ENCODE peak calls at places on chromosomes 2 and 18, in eight cellular contexts. G, V, Z, C, R, W, X and B are unnamed samples.

GRCh38 chr2:24015562-24016375 is 5.9 kb downstream of the MFSD2B start:
- DNase-seq in X (no peak), W (no peak), C (no peak), V (no peak), G (no peak), Z (no peak), R (no peak), B (no peak)

GRCh38 chr2:230134496-230135073 is 65.9 kb upstream of the SLC16A14 start:
- DNase-seq in C (no peak), X (no peak), R (no peak), G (no peak), Z (no peak), V (no peak), W (no peak), B (no peak)

GRCh38 chr2:221255862-221256261 is 316.2 kb downstream of the EPHA4 start:
- DNase-seq in C (no peak), W (no peak), R (no peak), G (no peak), V (no peak), Z (peak), X (no peak), B (no peak)

GRCh38 chr2:120395686-120396518 is 50.0 kb downstream of the INHBB start:
- DNase-seq in W (no peak), G (no peak), Z (no peak), X (no peak), C (no peak), R (no peak), V (peak), B (peak)

GRCh38 chr2:216034065-216034464 is 20.7 kb upstream of the MREG start:
- DNase-seq in Z (peak), V (peak), W (peak), R (peak), X (peak), G (peak), C (peak), B (peak)

GRCh38 chr2:33108483-33109443 is 162.0 kb downstream of the LTBP1 start:
- DNase-seq in X (no peak), Z (no peak), V (no peak), W (no peak), C (no peak), R (no peak), G (no peak), B (no peak)

GRCh38 chr18:55141318-55141717 is 182.1 kb upstream of the CCDC68 start:
- DNase-seq in X (no peak), C (no peak), R (no peak), V (no peak), W (no peak), Z (no peak), G (no peak), B (no peak)

GRCh38 chr18:72995558-72995957 is 127.8 kb upstream of the NETO1 start:
- DNase-seq in W (no peak), C (no peak), V (no peak), X (no peak), G (no peak), R (no peak), Z (no peak), B (no peak)

GRCh38 chr18:41906528-41907256 is 48.3 kb upstream of the PIK3C3 start:
- DNase-seq in Z (no peak), G (no peak), R (peak), X (peak), W (peak), C (no peak), V (no peak), B (no peak)

GRCh38 chr2:61469424-61470121 is 1.3 kb downstream of the USP34 start:
- DNase-seq in V (no peak), G (no peak), X (no peak), R (no peak), W (no peak), C (no peak), Z (no peak), B (no peak)

GRCh38 chr2:238141541-238142318 is 3.3 kb downstream of the KLHL30 start:
- DNase-seq in Z (no peak), R (no peak), G (no peak), V (no peak), X (no peak), C (peak), W (no peak), B (peak)

GRCh38 chr2:33069894-33070651 is 123.3 kb downstream of the LTBP1 start:
- DNase-seq in W (no peak), Z (no peak), C (peak), V (peak), G (no peak), X (no peak), R (no peak), B (peak)

GRCh38 chr2:221532641-221533040 is 39.5 kb downstream of the EPHA4 start:
- DNase-seq in W (no peak), C (no peak), R (no peak), Z (no peak), V (no peak), G (no peak), X (no peak), B (no peak)

GRCh38 chr2:118632921-118633320 is 214.5 kb downstream of the EN1 start:
- DNase-seq in W (no peak), G (no peak), R (no peak), V (no peak), C (no peak), Z (no peak), X (no peak), B (no peak)

GRCh38 chr18:9894454-9895068 is 8.8 kb downstream of the TXNDC2 start:
- DNase-seq in Z (no peak), W (no peak), X (no peak), C (no peak), G (no peak), V (no peak), R (no peak), B (no peak)

GRCh38 chr2:11941201-11942041 is 195.0 kb downstream of the LPIN1 start:
- DNase-seq in V (no peak), W (no peak), X (no peak), C (peak), Z (no peak), R (no peak), G (no peak), B (no peak)

GRCh38 chr2:109392140-109392539 is 221.6 kb downstream of the SEPTIN10 start:
- DNase-seq in R (no peak), V (no peak), G (no peak), Z (no peak), X (no peak), C (no peak), W (no peak), B (no peak)

GRCh38 chr2:147968571-147968970 is 52.0 kb downstream of the ORC4 start:
- DNase-seq in C (no peak), Z (no peak), X (no peak), G (no peak), R (no peak), W (no peak), V (no peak), B (no peak)

GRCh38 chr2:86788881-86789686 is 1.6 kb downstream of the CD8A start:
- DNase-seq in Z (peak), G (no peak), C (no peak), X (peak), V (peak), W (no peak), R (no peak), B (no peak)

GRCh38 chr2:23510471-23510870 is 125.5 kb downstream of the KLHL29 start:
- DNase-seq in C (peak), R (no peak), X (no peak), V (no peak), G (no peak), W (no peak), Z (no peak), B (no peak)

GRCh38 chr2:157508676-157509075 is 64.8 kb upstream of the CYTIP start:
- DNase-seq in C (no peak), V (no peak), R (no peak), W (no peak), X (no peak), G (no peak), Z (no peak), B (no peak)

GRCh38 chr18:23154823-23155517 is 19.7 kb downstream of the CABLES1 start:
- DNase-seq in Z (no peak), R (no peak), C (no peak), X (no peak), V (no peak), W (no peak), G (no peak), B (no peak)